ENCODE peak calls at places on chromosomes 13 and 19, in five cellular contexts. E, O, Z, P and W are unnamed samples.

GRCh38 chr13:99231726-99232125 is 26.5 kb downstream of the GPR18 start:
- DNase-seq in E (no peak), O (no peak), Z (no peak), P (no peak), W (peak)

GRCh38 chr13:98528663-98529064 is 48.2 kb downstream of the STK24 start:
- DNase-seq in E (no peak), O (no peak), Z (no peak), P (no peak), W (no peak)

GRCh38 chr13:111040821-111041220 is 74.3 kb upstream of the ARHGEF7 start:
- DNase-seq in E (no peak), O (no peak), Z (no peak), P (no peak), W (no peak)

GRCh38 chr13:32748305-32748704 is 162.1 kb downstream of the PDS5B start:
- DNase-seq in E (no peak), O (no peak), Z (no peak), P (no peak), W (no peak)

GRCh38 chr19:35738887-35739229 is 3.4 kb downstream of the IGFLR1 start:
- DNase-seq in E (no peak), O (no peak), Z (no peak), P (no peak), W (no peak)

GRCh38 chr13:100520936-100521765 is 67.4 kb downstream of the GGACT start:
- DNase-seq in E (no peak), O (no peak), Z (no peak), P (no peak), W (no peak)

GRCh38 chr19:15894359-15894758 is 3.5 kb downstream of the CYP4F2 start:
- DNase-seq in E (no peak), O (no peak), Z (no peak), P (no peak), W (no peak)

GRCh38 chr13:101579291-101579802 is 126.9 kb downstream of the ITGBL1 start:
- DNase-seq in E (no peak), O (peak), Z (no peak), P (no peak), W (no peak)

GRCh38 chr19:17610384-17610783 is 54.9 kb downstream of the COLGALT1 start:
- DNase-seq in E (no peak), O (no peak), Z (no peak), P (no peak), W (peak)

GRCh38 chr13:64377606-64378005 is 2852.5 kb downstream of the PCDH9 start:
- DNase-seq in E (no peak), O (no peak), Z (no peak), P (no peak), W (no peak)

GRCh38 chr13:41411536-41411935 is 45.8 kb upstream of the RGCC start:
- DNase-seq in E (no peak), O (peak), Z (no peak), P (peak), W (no peak)

GRCh38 chr13:40681341-40682051 is 15.1 kb upstream of the FOXO1 start:
- DNase-seq in E (no peak), O (no peak), Z (no peak), P (no peak), W (no peak)

GRCh38 chr19:34173145-34173956 is 1.0 kb downstream of the LSM14A start:
- DNase-seq in E (no peak), O (no peak), Z (peak), P (no peak), W (no peak)

GRCh38 chr19:2977686-2978466 is 512 bp downstream of the TLE6 start:
- DNase-seq in E (no peak), O (no peak), Z (no peak), P (no peak), W (no peak)

GRCh38 chr13:87234981-87235380 is 436.2 kb upstream of the SLITRK5 start:
- DNase-seq in E (no peak), O (peak), Z (no peak), P (no peak), W (no peak)

GRCh38 chr19:15014579-15014978 is 34.7 kb upstream of the CASP14 start:
- DNase-seq in E (no peak), O (no peak), Z (no peak), P (no peak), W (no peak)

GRCh38 chr19:6041071-6041470 is 63.1 kb upstream of the RANBP3 start:
- DNase-seq in E (no peak), O (no peak), Z (no peak), P (no peak), W (no peak)

GRCh38 chr13:27466513-27466912 is 16.1 kb upstream of the MTIF3 start:
- DNase-seq in E (no peak), O (no peak), Z (no peak), P (no peak), W (no peak)

GRCh38 chr19:47190167-47190727 is 40.8 kb downstream of the BBC3 start:
- DNase-seq in E (no peak), O (peak), Z (no peak), P (peak), W (no peak)